ENCODE peak calls at places on chromosome 17, in four cellular contexts. D is upper lobe of right lung, U is fibroblast of mammary gland, Y is heart right ventricle. P is an unnamed sample.

GRCh38 chr17:76716146-76716833 is 5.5 kb upstream of the MXRA7 start:
- DNase-seq in Y (no peak), U (peak), D (peak), P (no peak)

GRCh38 chr17:41775394-41776226 is 10.9 kb downstream of the JUP start:
- DNase-seq in Y (peak), D (no peak), U (no peak), P (no peak)

GRCh38 chr17:21176996-21177395 is 37.0 kb downstream of the TMEM11 start:
- DNase-seq in D (peak), U (no peak), Y (no peak), P (no peak)

GRCh38 chr17:35161281-35161761 is 13.7 kb downstream of the UNC45B start:
- DNase-seq in Y (no peak), U (no peak), D (no peak), P (no peak)

GRCh38 chr17:7684856-7685532 is 2.3 kb downstream of the TP53 start:
- DNase-seq in D (no peak), U (no peak), Y (no peak), P (no peak)

GRCh38 chr17:20214807-20215206 is 205.6 kb downstream of the SPECC1 start:
- DNase-seq in Y (no peak), D (no peak), U (no peak), P (no peak)

GRCh38 chr17:37493249-37494027 is 3.7 kb downstream of the DUSP14 start:
- DNase-seq in D (no peak), U (peak), Y (no peak), P (no peak)

GRCh38 chr17:2694381-2695242 is 17.0 kb downstream of the CLUH start:
- DNase-seq in D (peak), Y (no peak), U (no peak), P (no peak)

GRCh38 chr17:19579867-19580565 is 46.4 kb downstream of the SLC47A1 start:
- DNase-seq in D (no peak), U (peak), Y (no peak), P (no peak)

GRCh38 chr17:1110844-1111598 is 68.8 kb downstream of the ABR start:
- DNase-seq in U (peak), D (peak), Y (peak), P (peak)

GRCh38 chr17:1108810-1109605 is 70.8 kb downstream of the ABR start:
- DNase-seq in U (peak), Y (peak), D (peak), P (no peak)

GRCh38 chr17:1111599-1112443 is 68.0 kb downstream of the ABR start:
- DNase-seq in Y (peak), D (peak), U (no peak), P (no peak)

GRCh38 chr17:1109606-1110523 is 69.9 kb downstream of the ABR start:
- DNase-seq in D (peak), U (no peak), Y (no peak), P (no peak)

GRCh38 chr17:1110524-1110843 is 69.3 kb downstream of the ABR start:
- DNase-seq in U (no peak), D (no peak), Y (no peak), P (no peak)
- H3K4me3 ChIP-seq in U (no peak), D (no peak), Y (no peak), P (no peak)

DNA sequence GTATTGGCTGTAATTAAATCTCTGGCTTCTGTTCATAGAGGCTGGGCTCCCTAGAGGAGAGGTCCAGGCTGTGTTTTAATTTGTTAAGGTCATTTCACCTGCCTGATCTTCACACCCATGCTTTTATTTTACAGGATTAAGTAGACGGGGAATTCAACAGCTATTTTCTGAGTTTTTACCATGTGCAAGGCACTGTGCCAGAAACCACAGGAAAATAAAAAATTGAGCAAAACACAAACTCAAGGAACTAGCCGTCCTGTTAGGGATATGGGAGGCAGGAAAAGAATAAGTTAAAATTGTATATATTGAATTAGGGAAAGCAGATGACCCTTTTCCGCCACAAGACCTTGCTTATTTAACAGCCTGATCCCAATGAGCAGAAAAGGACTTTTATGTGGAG is 29.1 kb downstream of the HS3ST3A1 start:
- DNase-seq in Y (no peak), U (peak), D (no peak), P (peak)
- TF ChIP-seq CTCF in Y (no peak), U (no peak), D (no peak), P (no peak)

DNA sequence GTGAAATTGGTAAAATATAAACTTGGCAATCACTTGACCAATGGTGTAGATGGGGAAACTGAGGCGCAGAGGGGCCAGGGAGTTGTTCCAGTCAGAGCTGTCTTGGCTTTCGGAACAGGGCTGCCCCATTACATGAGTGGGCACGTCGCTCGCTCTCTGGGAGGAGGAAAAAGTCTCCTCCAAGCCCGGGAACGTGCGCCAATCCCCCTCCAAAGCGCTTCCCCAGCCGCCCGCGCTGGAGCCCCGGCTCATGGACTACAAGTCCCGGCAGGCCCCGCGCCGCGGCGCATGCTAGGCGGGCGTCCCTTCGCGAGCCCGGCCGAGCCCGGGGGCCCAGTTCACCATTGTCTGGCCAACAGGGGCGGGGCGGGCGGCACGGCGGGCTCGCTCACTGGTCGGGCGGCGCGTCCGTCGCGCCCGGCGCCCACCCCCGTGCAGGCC is 294 bp upstream of the LLGL1 start:
- DNase-seq in Y (peak), D (peak), U (peak), P (peak)
- H3K4me3 ChIP-seq in Y (peak), D (peak), U (peak), P (peak)

GRCh38 chr17:79878346-79878745 is 39.1 kb upstream of the CBX4 start:
- DNase-seq in D (no peak), Y (no peak), U (no peak), P (no peak)

GRCh38 chr17:79887451-79887991 is 48.3 kb upstream of the CBX4 start:
- DNase-seq in D (no peak), Y (no peak), U (no peak), P (no peak)

GRCh38 chr17:79888811-79889634 is 49.8 kb upstream of the CBX4 start:
- DNase-seq in Y (no peak), D (no peak), U (no peak), P (no peak)

GRCh38 chr17:79888009-79888540 is 48.8 kb upstream of the CBX4 start:
- DNase-seq in Y (no peak), D (no peak), U (no peak), P (no peak)

GRCh38 chr17:79883202-79883601 is 44.0 kb upstream of the CBX4 start:
- DNase-seq in U (no peak), D (no peak), Y (no peak), P (no peak)
- TF ChIP-seq CTCF in U (no peak), D (no peak), Y (no peak), P (no peak)